ENCODE peak calls at places on chromosomes 13 and 19, in seven cellular contexts. X, J, Z, D, V, N and E are unnamed samples.

GRCh38 chr19:39514840-39515550 is at the start of gene SELENOV:
- DNase-seq in J (no peak), Z (no peak), X (no peak), D (no peak), V (peak), N (no peak), E (no peak)

GRCh38 chr13:112974676-112975075 is 5.7 kb downstream of the MCF2L start:
- DNase-seq in V (no peak), J (no peak), Z (no peak), X (no peak), N (peak), D (no peak), E (peak)

GRCh38 chr13:100608906-100609305 is 20.3 kb upstream of the GGACT start:
- DNase-seq in V (no peak), Z (no peak), J (no peak), D (no peak), X (no peak), N (no peak), E (no peak)

GRCh38 chr13:49356224-49356623 is 87.6 kb downstream of the CAB39L start:
- DNase-seq in Z (peak), D (no peak), J (no peak), N (no peak), X (no peak), V (no peak), E (no peak)

GRCh38 chr13:111367340-111367739 is 46.9 kb downstream of the TEX29 start:
- DNase-seq in N (no peak), D (no peak), J (no peak), X (no peak), Z (no peak), V (no peak), E (no peak)

GRCh38 chr19:10230155-10230903 is 802 bp downstream of the S1PR2 start:
- DNase-seq in N (no peak), D (peak), J (peak), Z (no peak), V (peak), X (no peak), E (peak)

GRCh38 chr13:35848316-35848715 is 282.9 kb downstream of the DCLK1 start:
- DNase-seq in X (no peak), Z (no peak), D (no peak), N (no peak), J (no peak), V (no peak), E (no peak)

GRCh38 chr19:10334340-10335148 is 1.2 kb upstream of the RAVER1 start:
- DNase-seq in J (peak), Z (peak), V (peak), X (peak), D (no peak), N (peak), E (peak)

GRCh38 chr13:29952245-29952644 is 101.8 kb upstream of the UBL3 start:
- DNase-seq in D (no peak), Z (no peak), X (no peak), N (no peak), J (no peak), V (no peak), E (no peak)

GRCh38 chr19:49069026-49069425 is 3.5 kb downstream of the KCNA7 start:
- DNase-seq in V (no peak), X (no peak), N (no peak), D (no peak), J (no peak), Z (no peak), E (no peak)

GRCh38 chr19:10805075-10805757 is 30.8 kb downstream of the TMED1 start:
- DNase-seq in Z (no peak), N (no peak), J (peak), X (no peak), V (no peak), D (no peak), E (no peak)

GRCh38 chr19:46840157-46840942 is 10.3 kb downstream of the AP2S1 start:
- DNase-seq in V (no peak), N (no peak), X (no peak), Z (peak), J (peak), D (no peak), E (peak)

GRCh38 chr13:23321534-23322241 is 111.8 kb downstream of the SACS start:
- DNase-seq in V (peak), X (no peak), Z (peak), D (no peak), J (no peak), N (no peak), E (no peak)

GRCh38 chr19:34998777-34999497 is 1.2 kb upstream of the GRAMD1A start:
- DNase-seq in V (no peak), N (no peak), D (no peak), J (no peak), X (no peak), Z (no peak), E (no peak)

GRCh38 chr19:31285744-31286143 is 63.5 kb downstream of the TSHZ3 start:
- DNase-seq in V (no peak), N (no peak), X (no peak), J (no peak), Z (no peak), D (no peak), E (no peak)

GRCh38 chr13:48819889-48820288 is 155.8 kb upstream of the FNDC3A start:
- DNase-seq in Z (no peak), J (no peak), N (no peak), V (no peak), D (no peak), X (no peak), E (peak)

GRCh38 chr13:26460652-26461051 is 96.8 kb upstream of the WASF3 start:
- DNase-seq in X (no peak), V (no peak), J (peak), D (no peak), N (no peak), Z (no peak), E (no peak)

GRCh38 chr19:1449467-1450442 is at the start of gene APC2:
- DNase-seq in J (no peak), X (no peak), N (peak), Z (no peak), D (no peak), V (no peak), E (peak)

GRCh38 chr13:58712191-58712590 is 1080.6 kb downstream of the PCDH17 start:
- DNase-seq in Z (no peak), J (no peak), N (no peak), V (no peak), X (no peak), D (no peak), E (no peak)

GRCh38 chr19:1824252-1824622 is 12.2 kb upstream of the ATP8B3 start:
- DNase-seq in J (no peak), N (no peak), D (no peak), X (no peak), Z (no peak), V (no peak), E (no peak)

GRCh38 chr19:36093146-36093662 is 17.7 kb upstream of the OVOL3 start:
- DNase-seq in J (no peak), Z (no peak), X (no peak), V (no peak), D (no peak), N (peak), E (no peak)

GRCh38 chr19:4232614-4233281 is 3.4 kb downstream of the EBI3 start:
- DNase-seq in D (no peak), Z (no peak), N (no peak), X (no peak), J (no peak), V (no peak), E (no peak)

GRCh38 chr19:46860846-46861690 is at the start of gene ARHGAP35:
- DNase-seq in J (no peak), X (no peak), Z (no peak), V (no peak), N (no peak), D (no peak), E (peak)

GRCh38 chr19:3276341-3276799 is 51.9 kb downstream of the CELF5 start:
- DNase-seq in J (peak), X (no peak), V (no peak), Z (no peak), D (no peak), N (no peak), E (peak)

GRCh38 chr19:31054430-31054829 is 294.8 kb downstream of the TSHZ3 start:
- DNase-seq in N (no peak), Z (peak), D (no peak), V (peak), X (no peak), J (peak), E (no peak)